ENCODE peak calls at places on chromosomes 16 and 17, in six cellular contexts. One of them, this sample, is unnamed.

GRCh38 chr17:42248351-42249179 is 27.6 kb downstream of the STAT5B start:
- DNase-seq in NCI-H1436: peak
- DNase-seq in cerebellum: peak
- DNase-seq in effector CD4-positive, alpha-beta T cell: peak
- DNase-seq in GM06990: peak
- DNase-seq in midbrain: peak
- DNase-seq in this sample: peak

GRCh38 chr16:69350536-69351133 is 951 bp downstream of the TMED6 start:
- DNase-seq in NCI-H1436: no peak
- DNase-seq in cerebellum: no peak
- DNase-seq in effector CD4-positive, alpha-beta T cell: no peak
- DNase-seq in GM06990: no peak
- DNase-seq in midbrain: no peak
- DNase-seq in this sample: no peak

GRCh38 chr16:27365142-27366089 is 36.6 kb upstream of the IL21R start:
- DNase-seq in NCI-H1436: no peak
- DNase-seq in cerebellum: no peak
- DNase-seq in effector CD4-positive, alpha-beta T cell: no peak
- DNase-seq in GM06990: no peak
- DNase-seq in midbrain: no peak
- DNase-seq in this sample: no peak

GRCh38 chr17:80219013-80219776 is 938 bp downstream of the SGSH start:
- DNase-seq in NCI-H1436: peak
- DNase-seq in cerebellum: no peak
- DNase-seq in effector CD4-positive, alpha-beta T cell: peak
- DNase-seq in GM06990: no peak
- DNase-seq in midbrain: peak
- DNase-seq in this sample: peak

GRCh38 chr16:63981639-63982038 is 1140.2 kb downstream of the CDH11 start:
- DNase-seq in NCI-H1436: no peak
- DNase-seq in cerebellum: no peak
- DNase-seq in effector CD4-positive, alpha-beta T cell: no peak
- DNase-seq in GM06990: no peak
- DNase-seq in midbrain: peak
- DNase-seq in this sample: no peak

GRCh38 chr17:77619851-77620250 is 338.7 kb upstream of the TNRC6C start:
- DNase-seq in NCI-H1436: no peak
- DNase-seq in cerebellum: no peak
- DNase-seq in effector CD4-positive, alpha-beta T cell: no peak
- DNase-seq in GM06990: no peak
- DNase-seq in midbrain: no peak
- DNase-seq in this sample: no peak

GRCh38 chr17:8091033-8091687 is 3.6 kb upstream of the ALOX12B start:
- DNase-seq in NCI-H1436: no peak
- DNase-seq in cerebellum: no peak
- DNase-seq in effector CD4-positive, alpha-beta T cell: no peak
- DNase-seq in GM06990: peak
- DNase-seq in midbrain: no peak
- DNase-seq in this sample: no peak

GRCh38 chr16:23578096-23578830 is 17.9 kb downstream of the NDUFAB1 start:
- DNase-seq in NCI-H1436: no peak
- DNase-seq in cerebellum: no peak
- DNase-seq in effector CD4-positive, alpha-beta T cell: no peak
- DNase-seq in GM06990: no peak
- DNase-seq in midbrain: no peak
- DNase-seq in this sample: no peak

GRCh38 chr16:46688101-46688656 is 799 bp downstream of the VPS35 start:
- DNase-seq in NCI-H1436: no peak
- DNase-seq in cerebellum: no peak
- DNase-seq in effector CD4-positive, alpha-beta T cell: no peak
- DNase-seq in GM06990: no peak
- DNase-seq in midbrain: peak
- DNase-seq in this sample: no peak

GRCh38 chr17:40563371-40564052 is 1.8 kb downstream of the CCR7 start:
- DNase-seq in NCI-H1436: no peak
- DNase-seq in cerebellum: no peak
- DNase-seq in effector CD4-positive, alpha-beta T cell: no peak
- DNase-seq in GM06990: no peak
- DNase-seq in midbrain: no peak
- DNase-seq in this sample: no peak

GRCh38 chr17:47265983-47266541 is 12.4 kb downstream of the ITGB3 start:
- DNase-seq in NCI-H1436: no peak
- DNase-seq in cerebellum: no peak
- DNase-seq in effector CD4-positive, alpha-beta T cell: no peak
- DNase-seq in GM06990: no peak
- DNase-seq in midbrain: no peak
- DNase-seq in this sample: no peak